ENCODE peak calls at places on chromosomes 3 and 15, in four cellular contexts. E, Y, N and J are unnamed samples.
A peak's percentile ranks its signal among the peaks of the same experiment; 100 is the strongest.

GRCh38 chr3:186182850-186183249 is 74.0 kb upstream of the ETV5 start:
- DNase-seq in N (no peak), E (no peak), Y (no peak), J (no peak)

GRCh38 chr3:23183731-23184130 is 19.4 kb upstream of the UBE2E2 start:
- DNase-seq in N (no peak), E (peak; percentile 43), Y (peak; percentile 15), J (peak; percentile 56)

GRCh38 chr3:195774917-195775316 is 36.8 kb downstream of the MUC4 start:
- DNase-seq in N (no peak), Y (peak; percentile 71), E (peak; percentile 16), J (peak; percentile 65)

GRCh38 chr15:41559489-41560177 is 621 bp downstream of the TYRO3 start:
- DNase-seq in E (no peak), N (no peak), Y (peak; percentile 69), J (no peak)

GRCh38 chr15:85592148-85592547 is 202.6 kb downstream of the KLHL25 start:
- DNase-seq in N (no peak), Y (no peak), E (peak; percentile 27), J (no peak)

GRCh38 chr3:62098646-62099365 is 274.5 kb downstream of the FEZF2 start:
- DNase-seq in E (no peak), N (no peak), Y (no peak), J (no peak)

GRCh38 chr3:52874160-52874701 is 23.1 kb downstream of the STIMATE start:
- DNase-seq in Y (no peak), N (no peak), E (no peak), J (no peak)

GRCh38 chr3:124409650-124410275 is 320.5 kb upstream of the UMPS start:
- DNase-seq in Y (no peak), N (no peak), E (no peak), J (no peak)

GRCh38 chr15:29822100-29822684 is at the start of gene TJP1:
- DNase-seq in N (no peak), E (peak; percentile 39), Y (peak; percentile 88), J (peak; percentile 69)

GRCh38 chr3:30597131-30597768 is 9.2 kb upstream of the TGFBR2 start:
- DNase-seq in N (no peak), E (peak; percentile 99), Y (no peak), J (no peak)
- TF ChIP-seq TARDBP in N (no peak), E (peak; percentile 94), Y (no peak), J (no peak)

DNA sequence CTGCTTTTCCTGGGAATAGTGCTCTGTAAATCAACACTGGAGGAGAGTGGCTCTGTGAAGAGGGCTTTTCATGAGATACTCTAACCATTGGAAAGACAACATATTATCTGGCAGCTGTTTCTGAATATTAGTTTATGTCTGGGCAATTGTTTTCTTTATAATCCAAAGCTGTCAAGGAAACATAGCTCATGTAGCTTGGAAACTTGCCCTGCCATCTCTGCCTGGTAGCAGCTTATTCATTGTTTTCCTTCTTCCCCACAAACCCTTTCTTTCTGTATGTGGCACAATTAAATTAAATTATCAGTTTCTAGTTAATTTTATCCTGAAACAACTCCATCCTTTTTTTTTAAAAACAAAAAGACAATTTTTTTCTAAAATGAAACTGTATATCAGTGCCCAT is 160.0 kb downstream of the EDEM1 start:
- DNase-seq in E (no peak), N (no peak), Y (no peak), J (no peak)
- TF ChIP-seq TARDBP in E (no peak), N (no peak), Y (no peak), J (no peak)

DNA sequence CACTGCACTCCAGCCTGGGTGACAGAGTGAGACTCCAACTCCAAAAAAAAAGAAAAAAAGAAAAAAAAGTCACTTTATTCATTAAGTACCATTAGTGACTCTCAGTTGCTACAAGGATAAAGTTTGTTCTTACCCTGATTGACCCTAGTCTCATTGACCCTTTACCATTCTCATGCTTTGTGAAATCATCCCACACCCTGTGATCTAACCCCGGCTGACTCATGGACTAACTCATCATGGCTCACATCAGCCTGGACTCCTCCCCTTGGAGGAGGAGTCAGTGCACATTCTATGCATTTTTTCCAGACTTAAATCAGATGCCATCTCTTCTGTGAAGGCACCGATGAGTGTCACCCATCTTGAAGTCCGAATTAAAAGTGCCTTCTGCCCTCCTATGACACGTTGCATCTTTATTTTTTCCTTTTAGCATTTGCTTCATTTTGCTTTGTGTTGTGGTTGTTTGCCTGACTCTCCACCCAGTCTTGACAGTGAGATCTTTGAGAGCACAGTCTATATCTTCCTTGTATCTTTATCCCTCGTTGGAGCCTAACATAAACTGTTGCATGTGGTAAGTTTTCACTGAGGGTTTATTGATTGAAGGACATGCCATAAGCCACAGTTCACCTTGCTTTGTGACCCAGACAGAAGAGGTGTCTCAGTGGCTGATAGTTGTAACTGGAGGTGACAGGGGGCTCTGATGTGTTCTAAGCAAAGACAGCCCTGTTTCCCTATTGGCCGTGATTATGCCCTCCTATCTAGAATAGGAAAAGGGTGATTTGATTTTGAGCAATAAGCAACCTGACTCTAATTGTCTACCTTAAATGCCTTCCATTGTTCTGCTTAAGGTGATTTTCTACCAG is 72.1 kb downstream of the IL1RAP start:
- DNase-seq in N (no peak), E (peak; percentile 60), Y (no peak), J (peak; percentile 15)
- TF ChIP-seq TARDBP in N (no peak), E (no peak), Y (no peak), J (no peak)

DNA sequence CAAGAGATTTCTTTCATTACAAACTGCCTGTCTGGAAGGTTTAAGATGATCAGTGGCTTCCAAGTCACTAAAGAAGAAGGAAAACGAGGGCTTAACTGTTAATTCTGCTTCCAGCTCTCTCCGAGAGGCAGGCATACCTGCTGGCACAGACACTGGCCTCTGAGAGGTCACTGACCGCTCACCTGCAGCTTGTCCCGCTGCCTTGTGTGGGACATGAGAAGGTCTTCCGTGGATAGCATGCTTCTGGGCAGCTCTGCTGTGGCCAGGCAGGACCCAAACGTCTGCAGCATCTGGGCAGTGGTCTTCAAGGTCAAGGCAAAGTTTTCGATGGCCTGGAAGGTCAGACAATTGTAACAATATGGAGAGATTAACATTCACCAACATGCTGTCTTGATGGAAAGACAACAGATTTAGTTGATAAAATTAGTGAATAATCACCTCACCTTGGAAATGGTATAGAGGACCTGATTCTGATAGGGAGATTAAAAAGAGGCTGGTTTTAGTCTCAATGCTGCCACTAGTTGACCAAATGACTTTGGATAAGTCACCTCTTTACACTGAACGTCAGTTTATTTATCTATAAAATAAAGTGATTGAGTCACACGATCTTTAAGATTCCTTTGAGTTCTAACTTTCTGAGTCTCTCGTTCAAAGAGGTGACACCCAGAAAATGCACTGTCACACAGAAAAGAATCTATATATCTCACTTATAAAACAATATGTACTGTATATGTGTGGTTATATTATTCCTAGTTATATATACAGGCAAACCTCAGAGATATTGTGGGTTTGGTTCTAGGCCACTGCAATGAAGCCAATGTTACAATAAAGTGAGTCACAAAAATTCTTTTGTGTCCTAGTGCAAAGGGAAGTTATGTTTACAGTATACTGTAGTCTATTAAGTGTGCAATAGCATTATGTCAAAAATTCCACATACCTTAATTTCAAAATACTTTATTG is 65.1 kb downstream of the B3GNT5 start:
- DNase-seq in Y (no peak), N (no peak), E (no peak), J (no peak)
- TF ChIP-seq TARDBP in Y (no peak), N (no peak), E (no peak), J (no peak)

GRCh38 chr3:45488581-45488980 is 100.2 kb downstream of the LARS2 start:
- DNase-seq in N (no peak), Y (no peak), E (no peak), J (no peak)
- TF ChIP-seq TARDBP in N (no peak), Y (no peak), E (no peak), J (no peak)

GRCh38 chr15:46815765-46816164 is 901.5 kb upstream of the SEMA6D start:
- DNase-seq in N (no peak), Y (no peak), E (no peak), J (no peak)
- TF ChIP-seq TARDBP in N (no peak), Y (no peak), E (no peak), J (no peak)

GRCh38 chr3:43691120-43692002 is 623 bp downstream of the ABHD5 start:
- DNase-seq in E (peak; percentile 30), N (no peak), Y (peak; percentile 77), J (peak; percentile 57)

GRCh38 chr3:43690400-43691119 is at the start of gene ABHD5:
- DNase-seq in N (peak; percentile 82), Y (peak; percentile 96), E (peak; percentile 81), J (peak; percentile 96)

GRCh38 chr3:43693594-43693993 is 2.9 kb downstream of the ABHD5 start:
- DNase-seq in Y (no peak), E (no peak), N (no peak), J (no peak)

GRCh38 chr3:43692085-43692484 is 1.3 kb downstream of the ABHD5 start:
- DNase-seq in N (no peak), Y (no peak), E (no peak), J (no peak)

GRCh38 chr3:43692971-43693370 is 2.2 kb downstream of the ABHD5 start:
- DNase-seq in Y (no peak), E (no peak), N (no peak), J (no peak)
- TF ChIP-seq TARDBP in Y (no peak), E (no peak), N (no peak), J (no peak)

GRCh38 chr3:130341388-130341787 is 4.1 kb upstream of the COL6A5 start:
- DNase-seq in N (no peak), E (no peak), Y (no peak), J (no peak)
- TF ChIP-seq TARDBP in N (no peak), E (no peak), Y (no peak), J (no peak)

GRCh38 chr15:92653836-92654524 is 1.6 kb downstream of the FAM174B start:
- DNase-seq in Y (no peak), E (peak; percentile 10), N (no peak), J (no peak)
- TF ChIP-seq TARDBP in Y (no peak), E (no peak), N (no peak), J (no peak)

GRCh38 chr3:70067860-70068479 is 68.4 kb downstream of the SAMMSON start:
- DNase-seq in E (no peak), N (no peak), Y (no peak), J (no peak)

GRCh38 chr3:70069557-70069956 is 70.0 kb downstream of the SAMMSON start:
- DNase-seq in Y (no peak), E (no peak), N (no peak), J (no peak)

GRCh38 chr3:70061111-70061510 is 61.6 kb downstream of the SAMMSON start:
- DNase-seq in N (no peak), Y (no peak), E (no peak), J (no peak)

GRCh38 chr3:70065666-70066253 is 66.2 kb downstream of the SAMMSON start:
- DNase-seq in E (no peak), Y (no peak), N (no peak), J (peak; percentile 25)

DNA sequence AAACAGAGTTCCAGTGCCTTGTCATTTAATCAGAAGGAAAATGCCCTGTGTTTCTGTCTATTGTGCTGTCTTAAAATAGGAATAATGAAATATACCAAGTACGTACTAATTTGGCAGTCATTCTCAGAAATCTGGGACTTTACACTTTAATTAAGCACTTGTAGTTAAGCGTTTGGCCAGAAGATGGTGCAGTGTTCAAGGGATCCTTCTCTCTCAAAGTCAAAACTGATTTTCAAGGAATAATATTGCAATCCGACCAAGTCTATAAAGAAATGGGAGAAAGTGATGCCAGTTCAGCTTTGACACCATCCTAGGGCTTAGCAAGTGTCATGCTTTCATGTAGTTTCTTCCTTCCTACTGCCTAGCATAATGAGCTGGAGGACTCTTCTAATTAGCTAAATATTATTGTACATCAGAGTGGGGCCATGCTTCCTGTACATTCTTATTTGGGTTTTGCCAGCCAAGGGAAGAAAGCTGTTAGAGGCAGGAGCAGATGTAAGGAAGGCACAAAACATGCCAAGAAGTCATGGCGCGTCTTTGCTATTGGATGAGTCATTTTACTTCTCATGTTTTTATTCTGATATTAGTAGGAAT is 64.8 kb downstream of the SAMMSON start:
- DNase-seq in Y (peak; percentile 7), N (peak; percentile 1), E (peak; percentile 27), J (peak; percentile 35)
- TF ChIP-seq TARDBP in Y (no peak), N (no peak), E (no peak), J (no peak)